ENCODE peak calls at places on chromosomes 2 and 18, in ten cellular contexts. L, G, A, K, X, W, M, Z, R and I are unnamed samples. For H3K9me3, the result is how much of the 10 kb centered on the place peaks cover.

GRCh38 chr18:75173125-75173432 is 35.9 kb downstream of the PTGR3 start:
- DNase-seq in M (no peak), R (no peak), G (no peak), K (no peak), X (no peak), Z (peak), A (no peak), L (peak), W (peak), I (no peak)

GRCh38 chr2:96923810-96924774 is 54.2 kb upstream of the SEMA4C start:
- DNase-seq in Z (no peak), L (no peak), K (no peak), A (no peak), X (no peak), R (no peak), M (no peak), W (no peak), G (no peak), I (no peak)

GRCh38 chr2:107027205-107027604 is 141.2 kb upstream of the ST6GAL2 start:
- DNase-seq in W (no peak), M (no peak), A (no peak), X (no peak), Z (no peak), K (no peak), G (no peak), R (no peak), L (no peak), I (no peak)

GRCh38 chr2:121034551-121034950 is 250.5 kb downstream of the TFCP2L1 start:
- DNase-seq in Z (no peak), G (no peak), K (no peak), M (no peak), A (no peak), R (no peak), W (no peak), L (no peak), X (no peak), I (no peak)

GRCh38 chr18:80198391-80198790 is 48.9 kb downstream of the PARD6G start:
- DNase-seq in R (no peak), M (no peak), K (no peak), G (no peak), A (no peak), L (no peak), W (no peak), Z (no peak), X (no peak), I (no peak)

GRCh38 chr18:7789853-7790552 is 222.9 kb downstream of the PTPRM start:
- DNase-seq in R (no peak), W (no peak), Z (peak), A (no peak), G (peak), K (no peak), M (peak), L (peak), X (peak), I (no peak)

GRCh38 chr18:34767601-34768027 is 57.5 kb downstream of the DTNA start:
- DNase-seq in A (no peak), W (no peak), K (no peak), R (no peak), L (no peak), M (no peak), G (no peak), Z (peak), X (peak), I (no peak)

GRCh38 chr2:126655066-126655465 is 892 bp upstream of the GYPC start:
- DNase-seq in A (no peak), W (no peak), R (peak), K (no peak), X (no peak), Z (peak), L (no peak), M (no peak), G (no peak), I (no peak)

GRCh38 chr18:57807336-57808117 is 4.4 kb upstream of the ATP8B1 start:
- DNase-seq in W (no peak), L (no peak), K (no peak), X (no peak), G (no peak), R (no peak), Z (peak), A (no peak), M (no peak), I (no peak)

GRCh38 chr2:31998731-31999383 is 12.0 kb downstream of the MEMO1 start:
- DNase-seq in Z (no peak), X (no peak), A (no peak), K (no peak), L (no peak), G (no peak), M (no peak), R (no peak), W (no peak), I (no peak)

GRCh38 chr2:203928849-203929248 is 7.7 kb upstream of the ICOS start:
- DNase-seq in L (no peak), M (no peak), W (peak), X (no peak), G (no peak), K (no peak), R (no peak), A (no peak), Z (peak), I (no peak)

GRCh38 chr18:68724021-68724420 is 9.1 kb upstream of the TMX3 start:
- DNase-seq in R (no peak), L (no peak), A (no peak), X (no peak), G (peak), K (no peak), W (no peak), M (no peak), Z (no peak), I (no peak)

GRCh38 chr2:113225505-113226259 is 51.9 kb downstream of the PSD4 start:
- DNase-seq in Z (peak), A (no peak), M (no peak), L (peak), W (no peak), G (peak), R (no peak), K (no peak), X (no peak), I (no peak)

GRCh38 chr18:78421392-78421791 is 558.2 kb upstream of the SALL3 start:
- DNase-seq in A (no peak), W (no peak), L (no peak), X (no peak), R (no peak), M (no peak), Z (no peak), K (no peak), G (no peak), I (no peak)

GRCh38 chr2:38875227-38875575 is 533 bp downstream of the DHX57 start:
- DNase-seq in K (no peak), A (no peak), M (no peak), G (no peak), W (no peak), X (no peak), L (no peak), Z (peak), R (no peak), I (no peak)

GRCh38 chr2:196849895-196850294 is 40.7 kb upstream of the C2orf66 start:
- DNase-seq in G (no peak), R (no peak), L (peak), A (peak), K (no peak), Z (peak), X (no peak), W (peak), M (peak), I (no peak)

GRCh38 chr2:101823849-101824248 is 126.3 kb downstream of the MAP4K4 start:
- DNase-seq in L (no peak), Z (peak), M (no peak), R (no peak), A (no peak), X (no peak), K (no peak), W (no peak), G (no peak), I (no peak)

GRCh38 chr2:2321250-2321545 is 9.9 kb downstream of the MYT1L start:
- DNase-seq in K (no peak), W (no peak), G (no peak), X (no peak), R (no peak), Z (no peak), M (no peak), A (no peak), L (no peak), I (no peak)

GRCh38 chr2:176106636-176107539 is at the start of gene HOXD11:
- DNase-seq in K (no peak), M (no peak), W (no peak), X (no peak), G (peak), R (no peak), Z (no peak), L (no peak), A (peak), I (no peak)

GRCh38 chr2:105324732-105325131 is 4.8 kb downstream of the TGFBRAP1 start:
- DNase-seq in Z (peak), R (no peak), A (no peak), L (peak), M (no peak), G (no peak), W (no peak), X (no peak), K (no peak), I (no peak)

GRCh38 chr2:47309952-47310800 is 92.8 kb upstream of the MSH2 start:
- DNase-seq in G (no peak), Z (peak), R (peak), L (peak), X (no peak), W (peak), M (no peak), A (peak), K (peak), I (peak)

GRCh38 chr18:45342653-45343052 is 272.6 kb upstream of the SLC14A2 start:
- DNase-seq in K (no peak), R (no peak), Z (no peak), W (no peak), M (no peak), L (no peak), A (no peak), G (no peak), X (no peak), I (no peak)

GRCh38 chr2:196278491-196278911 is 107.1 kb upstream of the STK17B start:
- DNase-seq in L (no peak), Z (peak), A (no peak), W (no peak), M (no peak), R (no peak), K (no peak), G (no peak), X (no peak), I (no peak)

GRCh38 chr2:159185401-159186130 is 100.9 kb downstream of the WDSUB1 start:
- DNase-seq in M (peak), Z (peak), G (no peak), R (peak), W (no peak), K (no peak), X (no peak), L (peak), A (no peak), I (no peak)

GRCh38 chr2:2791031-2791430 is 460.0 kb upstream of the MYT1L start:
- DNase-seq in G (no peak), A (no peak), W (no peak), X (no peak), L (no peak), K (no peak), R (no peak), M (no peak), Z (no peak), I (no peak)

GRCh38 chr2:191844706-191845105 is 2.2 kb downstream of the CAVIN2 start:
- DNase-seq in A (no peak), L (no peak), R (no peak), G (no peak), K (no peak), X (no peak), Z (peak), W (no peak), M (no peak), I (no peak)

GRCh38 chr2:112029164-112029563 is 25.9 kb upstream of the TMEM87B start:
- DNase-seq in Z (no peak), W (no peak), G (no peak), L (no peak), M (no peak), K (no peak), R (no peak), A (no peak), X (no peak), I (no peak)

GRCh38 chr2:125581561-125581960 is 1074.4 kb upstream of the GYPC start:
- DNase-seq in M (no peak), G (no peak), X (no peak), R (no peak), Z (no peak), A (no peak), W (no peak), K (no peak), L (peak), I (no peak)

GRCh38 chr2:122831644-122832043 is 1076.2 kb downstream of the TSN start:
- DNase-seq in M (no peak), X (no peak), L (peak), K (no peak), R (no peak), A (no peak), Z (no peak), G (no peak), W (no peak), I (no peak)

GRCh38 chr2:181686566-181687185 is 6.4 kb upstream of the NEUROD1 start:
- DNase-seq in X (no peak), K (no peak), Z (no peak), L (no peak), R (no peak), M (no peak), A (no peak), W (peak), G (no peak), I (no peak)
- H3K27ac ChIP-seq in X (no peak), K (no peak), Z (no peak), L (no peak), R (no peak), M (no peak), A (no peak), W (no peak), G (no peak), I (no peak)

GRCh38 chr2:51256736-51257135 is 224.8 kb upstream of the NRXN1 start:
- DNase-seq in G (no peak), M (no peak), R (no peak), X (no peak), Z (no peak), W (no peak), A (no peak), K (no peak), L (no peak), I (no peak)
- H3K9me3 ChIP-seq in G (under half), M (under half), R (under half), X (under half), Z (under half), W (under half), A (under half), K (under half), L (under half), I (under half)

DNA sequence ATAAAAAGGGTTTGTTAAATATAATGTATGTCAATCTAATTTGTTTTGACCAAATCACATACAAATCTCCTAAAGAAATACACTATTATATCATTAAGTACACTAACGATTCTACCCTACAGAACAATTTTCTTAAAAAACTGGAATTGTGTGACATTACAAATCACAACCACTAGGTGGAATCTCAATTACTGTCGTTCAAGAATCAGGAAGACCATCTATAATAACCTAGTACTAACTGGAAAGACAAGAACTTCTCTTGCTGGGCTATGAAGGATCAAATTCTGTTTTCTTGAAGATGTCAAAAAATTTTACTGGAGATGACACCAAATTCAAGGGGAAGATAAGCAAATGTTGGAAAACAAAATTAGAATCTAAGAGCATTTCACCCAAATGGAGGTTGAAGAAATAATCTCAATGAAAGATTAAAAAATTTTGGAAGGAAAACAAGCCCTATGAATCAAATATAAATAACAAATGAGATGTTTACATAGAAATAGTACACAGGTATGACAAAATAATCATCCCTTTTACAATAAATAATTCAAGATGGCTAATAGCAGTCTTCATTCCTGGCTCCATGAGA is 110.9 kb downstream of the STK39 start:
- DNase-seq in R (no peak), X (no peak), M (no peak), L (no peak), G (no peak), K (no peak), A (no peak), W (peak), Z (peak), I (no peak)
- TF ChIP-seq CTCF in R (peak), X (peak), M (peak), L (peak), G (peak), K (peak), A (peak), W (peak), Z (peak), I (peak)

DNA sequence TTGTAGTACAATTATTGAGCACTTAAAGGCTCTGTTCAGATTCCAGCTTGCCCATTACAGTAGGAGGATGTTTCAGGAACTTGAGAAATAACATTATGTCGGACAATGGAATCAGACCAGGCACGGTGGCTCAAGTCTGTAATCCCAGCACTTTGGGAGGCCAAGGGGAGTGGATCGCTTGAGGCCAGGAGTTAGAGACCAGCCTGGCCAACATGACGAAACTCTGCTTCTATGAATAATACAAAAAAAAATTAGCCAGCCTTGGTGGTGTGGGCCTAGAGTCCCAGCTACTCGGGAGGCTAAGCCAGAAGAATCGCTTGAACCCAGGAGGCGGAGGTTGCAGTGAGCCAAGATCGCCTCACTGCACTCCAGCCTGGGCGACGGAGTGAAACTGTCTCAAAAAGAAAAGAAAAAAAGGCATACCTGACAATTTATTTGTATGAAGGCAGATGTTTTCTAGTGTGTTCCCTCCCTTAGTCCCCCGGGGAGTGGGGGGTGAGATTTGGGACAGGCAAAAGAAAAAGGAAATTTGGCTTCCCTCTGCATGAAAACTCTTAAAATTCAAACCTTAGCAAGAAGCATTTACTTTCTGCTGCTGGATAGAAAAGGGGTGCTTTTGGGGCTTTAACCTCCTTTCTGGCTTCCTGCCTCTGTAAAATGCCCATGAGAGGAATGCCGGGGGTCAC is 13.8 kb upstream of the ZNF532 start:
- DNase-seq in L (no peak), W (no peak), G (no peak), X (no peak), M (no peak), Z (no peak), R (no peak), A (no peak), K (no peak), I (no peak)
- H3K27ac ChIP-seq in L (peak), W (no peak), G (peak), X (no peak), M (no peak), Z (no peak), R (no peak), A (no peak), K (no peak), I (no peak)

GRCh38 chr2:240260664-240261063 is 120.2 kb upstream of the OTOS start:
- DNase-seq in M (no peak), L (no peak), X (no peak), Z (no peak), A (no peak), K (no peak), G (no peak), R (no peak), W (no peak), I (no peak)
- H3K9me3 ChIP-seq in M (under half), L (under half), X (under half), Z (under half), A (under half), K (under half), G (under half), R (under half), W (under half), I (under half)